ENCODE peak calls at places on chromosomes 3 and 15, in four cellular contexts. N is GM12864, F is GM19239, C is NCI-H748 treated with DMSO at 0.1 percent for 48 hours. T is an unnamed sample.

GRCh38 chr15:31396881-31397560 is 70.4 kb downstream of the KLF13 start:
- DNase-seq in C (peak), N (no peak), F (no peak), T (peak)

GRCh38 chr15:50549326-50549725 is 2.9 kb upstream of the USP50 start:
- DNase-seq in N (no peak), C (no peak), F (no peak), T (no peak)

GRCh38 chr3:196142674-196142988 is 60.7 kb upstream of the TFRC start:
- DNase-seq in C (no peak), F (no peak), N (no peak), T (no peak)

GRCh38 chr3:65974505-65974904 is 64.2 kb downstream of the MAGI1 start:
- DNase-seq in F (no peak), C (no peak), N (no peak), T (no peak)

GRCh38 chr3:119658994-119659393 is 1.4 kb downstream of the POPDC2 start:
- DNase-seq in N (no peak), C (no peak), F (no peak), T (no peak)

GRCh38 chr3:153138267-153139210 is 23.5 kb upstream of the RAP2B start:
- DNase-seq in F (no peak), C (no peak), N (peak), T (peak)

GRCh38 chr3:107674371-107674770 is 151.6 kb downstream of the BBX start:
- DNase-seq in C (no peak), N (no peak), F (no peak), T (no peak)

GRCh38 chr15:49456166-49456565 is 33.1 kb downstream of the FGF7 start:
- DNase-seq in N (no peak), F (no peak), C (no peak), T (no peak)

GRCh38 chr3:164806188-164806587 is 272.1 kb downstream of the SI start:
- DNase-seq in F (no peak), C (no peak), N (no peak), T (no peak)

GRCh38 chr3:46929324-46929723 is 47.2 kb downstream of the CCDC12 start:
- DNase-seq in F (no peak), C (no peak), N (no peak), T (no peak)

T was measured in GM13977.